ENCODE peak calls at places on chromosomes 5 and 9, in ten cellular contexts. S, K, F, O, Y, B, Z, N, R and M are unnamed samples.

GRCh38 chr5:9733456-9733855 is 103.3 kb upstream of the TAS2R1 start:
- DNase-seq in F (no peak), Z (no peak), R (no peak), K (no peak), Y (no peak), B (no peak), N (no peak), S (no peak), O (no peak), M (no peak)

GRCh38 chr9:102779341-102779740 is 215.8 kb upstream of the CYLC2 start:
- DNase-seq in K (no peak), Z (no peak), Y (no peak), N (no peak), F (no peak), O (peak; percentile 1), R (no peak), S (no peak), B (no peak), M (no peak)

GRCh38 chr9:116574027-116574679 is 113.0 kb upstream of the TRIM32 start:
- DNase-seq in Y (no peak), B (no peak), Z (no peak), O (no peak), R (peak; percentile 57), S (no peak), K (no peak), F (no peak), N (no peak), M (no peak)

GRCh38 chr5:7781899-7782298 is 69.0 kb downstream of the CFAP90 start:
- DNase-seq in N (no peak), Y (no peak), R (no peak), O (no peak), K (no peak), B (no peak), Z (no peak), S (no peak), F (no peak), M (no peak)

GRCh38 chr5:145936401-145937131 is at the start of gene SH3RF2:
- DNase-seq in R (peak; percentile 7), N (no peak), S (no peak), B (peak; percentile 24), Z (peak; percentile 30), K (peak; percentile 77), Y (peak; percentile 49), O (peak; percentile 60), F (no peak), M (peak; percentile 53)

GRCh38 chr5:55062039-55062779 is 38.2 kb downstream of the GZMK start:
- DNase-seq in O (no peak), B (no peak), R (no peak), N (peak; percentile 80), S (no peak), F (no peak), Y (no peak), Z (no peak), K (no peak), M (no peak)

GRCh38 chr5:116765441-116765840 is 190.8 kb upstream of the SEMA6A start:
- DNase-seq in K (no peak), Z (no peak), O (no peak), F (no peak), B (no peak), S (no peak), N (no peak), R (no peak), Y (no peak), M (no peak)

GRCh38 chr9:137077010-137077747 is at the start of gene UAP1L1:
- DNase-seq in R (peak; percentile 80), S (peak; percentile 33), Y (peak; percentile 39), O (peak; percentile 52), K (peak; percentile 89), F (peak; percentile 64), N (peak; percentile 93), Z (peak; percentile 85), B (peak; percentile 83), M (no peak)

GRCh38 chr5:17992296-17992695 is 358.0 kb downstream of the TAF11L14 start:
- DNase-seq in K (no peak), O (no peak), Y (no peak), B (no peak), S (no peak), R (no peak), N (no peak), Z (no peak), F (no peak), M (no peak)

GRCh38 chr9:133781828-133782135 is 43.6 kb upstream of the SARDH start:
- DNase-seq in R (no peak), O (no peak), S (no peak), Y (no peak), B (no peak), Z (no peak), F (no peak), N (peak; percentile 64), K (no peak), M (no peak)

GRCh38 chr9:133783331-133783731 is 45.2 kb upstream of the SARDH start:
- DNase-seq in B (no peak), S (no peak), Z (no peak), N (no peak), O (no peak), R (peak; percentile 49), F (no peak), K (no peak), Y (no peak), M (no peak)

GRCh38 chr9:133780404-133780945 is 42.3 kb upstream of the SARDH start:
- DNase-seq in Z (no peak), N (peak; percentile 48), R (no peak), S (no peak), O (no peak), F (no peak), B (peak; percentile 3), K (no peak), Y (no peak), M (no peak)

GRCh38 chr9:133780962-133781827 is 43.0 kb upstream of the SARDH start:
- DNase-seq in N (peak; percentile 58), B (peak; percentile 8), F (no peak), R (no peak), S (no peak), Z (no peak), K (no peak), Y (no peak), O (no peak), M (no peak)

GRCh38 chr9:133782157-133783130 is 44.3 kb upstream of the SARDH start:
- DNase-seq in R (peak; percentile 89), K (peak; percentile 78), S (peak; percentile 74), Z (peak; percentile 61), N (peak; percentile 89), O (peak; percentile 58), Y (peak; percentile 83), F (peak; percentile 81), B (peak; percentile 69), M (peak; percentile 86)
- TF ChIP-seq CTCF in R (peak; percentile 95), K (peak; percentile 49), S (peak; percentile 78), Z (peak; percentile 87), N (peak; percentile 85), O (peak; percentile 79), Y (peak; percentile 69), F (peak; percentile 93), B (peak; percentile 85), M (peak; percentile 94)

GRCh38 chr9:71909887-71910601 is 949 bp downstream of the ABHD17B start:
- DNase-seq in S (peak; percentile 60), O (peak; percentile 29), N (no peak), Z (peak; percentile 70), K (peak; percentile 63), F (peak; percentile 54), B (peak; percentile 67), R (peak; percentile 73), Y (peak; percentile 71), M (peak; percentile 66)

GRCh38 chr9:71911908-71912325 is 478 bp downstream of the C9orf85 start:
- DNase-seq in S (no peak), F (no peak), N (no peak), R (no peak), Z (no peak), O (peak; percentile 69), B (no peak), K (no peak), Y (no peak), M (no peak)

GRCh38 chr9:71911061-71911907 is at the start of the genes ABHD17B and C9orf85:
- DNase-seq in R (peak; percentile 99), S (peak; percentile 100), F (peak; percentile 100), O (peak; percentile 99), K (peak; percentile 99), Z (peak; percentile 99), N (peak; percentile 100), Y (peak; percentile 98), B (peak; percentile 98), M (peak; percentile 91)

DNA sequence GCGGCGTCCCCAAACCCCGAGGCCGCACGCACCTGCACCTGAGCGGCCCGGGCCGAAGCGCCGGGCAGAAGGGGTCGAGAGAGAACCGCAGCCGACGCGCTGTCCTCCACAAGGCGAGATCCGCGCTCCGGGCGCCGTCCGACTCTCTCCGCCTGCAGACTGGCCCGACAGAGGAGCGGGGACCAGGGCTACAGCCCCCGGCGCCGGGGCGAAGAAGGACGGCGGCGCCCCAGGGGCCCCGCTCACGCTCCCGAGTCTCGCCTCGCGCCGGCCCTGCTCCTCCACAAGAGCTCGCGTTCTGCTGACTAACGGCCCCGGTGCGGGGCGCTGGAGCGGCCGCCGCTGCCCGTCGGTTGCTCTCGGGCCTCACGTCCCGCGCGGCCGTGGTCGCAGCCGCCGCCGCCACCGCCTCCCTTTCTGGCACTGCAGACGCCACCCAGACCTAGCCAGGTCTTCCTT is 362 bp downstream of the ABHD17B start:
- DNase-seq in K (no peak), O (no peak), R (no peak), Z (no peak), Y (no peak), S (no peak), N (no peak), B (no peak), F (peak; percentile 68), M (no peak)
- TF ChIP-seq CTCF in K (no peak), O (no peak), R (no peak), Z (no peak), Y (no peak), S (no peak), N (no peak), B (no peak), F (no peak), M (no peak)

GRCh38 chr5:121031487-121031886 is 567.4 kb downstream of the PRR16 start:
- DNase-seq in K (peak; percentile 28), F (no peak), Y (no peak), Z (no peak), B (no peak), S (no peak), R (no peak), O (peak; percentile 56), N (no peak), M (no peak)
- TF ChIP-seq CTCF in K (no peak), F (no peak), Y (no peak), Z (no peak), B (no peak), S (no peak), R (no peak), O (no peak), N (no peak), M (no peak)

DNA sequence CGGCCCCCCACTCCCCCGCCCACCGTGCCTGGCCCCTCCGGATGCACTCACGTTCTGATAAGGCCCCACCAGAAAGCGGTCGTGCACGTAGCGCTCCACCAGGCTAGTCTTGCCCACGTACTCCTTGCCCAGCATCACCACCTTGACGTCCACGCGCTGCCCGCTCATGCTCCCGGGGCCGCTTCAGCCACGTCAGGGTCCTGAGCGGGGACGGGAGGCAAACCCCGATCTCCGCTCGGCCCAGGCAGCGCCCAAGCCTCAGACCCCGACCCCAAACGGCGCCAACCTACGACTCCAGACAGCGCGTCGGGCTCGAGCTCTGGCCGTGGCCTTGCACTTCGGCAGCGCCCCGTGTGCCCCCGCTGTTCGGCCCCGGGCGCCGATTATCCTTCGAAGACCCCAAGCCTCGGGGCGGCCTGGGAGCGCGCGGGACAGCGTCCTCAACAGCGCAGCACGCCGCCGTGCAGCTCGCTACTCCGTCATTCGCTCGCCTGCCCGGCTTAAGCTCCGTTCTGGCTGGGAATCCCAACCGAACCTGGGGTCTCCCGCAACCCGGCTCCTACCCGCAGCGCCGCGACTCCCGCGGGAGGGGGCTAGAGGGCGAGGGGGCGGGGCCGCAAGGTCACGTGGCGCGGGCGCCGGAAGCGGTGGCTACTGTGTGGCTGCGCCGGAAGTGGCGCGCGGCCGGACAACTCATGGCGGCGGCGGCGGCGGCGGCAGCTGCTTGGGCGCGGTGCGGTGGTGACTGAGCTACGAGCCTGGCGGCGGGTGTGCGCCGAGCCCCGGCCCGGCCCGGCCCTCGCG is at the start of the genes PRELID1 and RAB24:
- DNase-seq in B (peak; percentile 91), O (peak; percentile 69), N (peak; percentile 97), R (peak; percentile 94), S (peak; percentile 89), Y (peak; percentile 92), K (peak; percentile 90), Z (peak; percentile 92), F (peak; percentile 92), M (peak; percentile 90)
- TF ChIP-seq CTCF in B (peak; percentile 28), O (no peak), N (peak; percentile 48), R (no peak), S (peak; percentile 41), Y (no peak), K (no peak), Z (peak; percentile 32), F (peak; percentile 60), M (no peak)